ENCODE peak calls at places on chromosomes 11 and 22, in ten cellular contexts. One of them, this sample, is unnamed.

GRCh38 chr11:123587559-123587958 is 66.9 kb downstream of the SCN3B start:
- DNase-seq in mesenchymal stem cell: no peak
- DNase-seq in astrocyte of the spinal cord: no peak
- DNase-seq in EH: no peak
- DNase-seq in stimulated activated naive CD4-positive, alpha-beta T cell: no peak
- DNase-seq in activated CD4-positive, alpha-beta T cell treated with anti-CD3 and anti-CD28 coated beads for 36 hours: no peak
- DNase-seq in RKO: no peak
- DNase-seq in HTR-8/SVneo: no peak
- DNase-seq in HCT116: no peak
- DNase-seq in foreskin melanocyte: no peak
- DNase-seq in this sample: no peak

GRCh38 chr11:30488304-30488998 is 97.7 kb downstream of the MPPED2 start:
- DNase-seq in mesenchymal stem cell: peak
- DNase-seq in astrocyte of the spinal cord: peak
- DNase-seq in EH: peak
- DNase-seq in stimulated activated naive CD4-positive, alpha-beta T cell: no peak
- DNase-seq in activated CD4-positive, alpha-beta T cell treated with anti-CD3 and anti-CD28 coated beads for 36 hours: no peak
- DNase-seq in RKO: no peak
- DNase-seq in HTR-8/SVneo: no peak
- DNase-seq in HCT116: no peak
- DNase-seq in foreskin melanocyte: no peak
- DNase-seq in this sample: peak

GRCh38 chr22:25137577-25138525 is 61.8 kb upstream of the CRYBB3 start:
- DNase-seq in mesenchymal stem cell: peak
- DNase-seq in astrocyte of the spinal cord: no peak
- DNase-seq in EH: no peak
- DNase-seq in stimulated activated naive CD4-positive, alpha-beta T cell: no peak
- DNase-seq in activated CD4-positive, alpha-beta T cell treated with anti-CD3 and anti-CD28 coated beads for 36 hours: no peak
- DNase-seq in RKO: no peak
- DNase-seq in HTR-8/SVneo: no peak
- DNase-seq in HCT116: peak
- DNase-seq in foreskin melanocyte: no peak
- DNase-seq in this sample: peak

GRCh38 chr11:59944761-59945160 is 6.5 kb downstream of the OOSP1 start:
- DNase-seq in mesenchymal stem cell: no peak
- DNase-seq in astrocyte of the spinal cord: no peak
- DNase-seq in EH: no peak
- DNase-seq in stimulated activated naive CD4-positive, alpha-beta T cell: no peak
- DNase-seq in activated CD4-positive, alpha-beta T cell treated with anti-CD3 and anti-CD28 coated beads for 36 hours: no peak
- DNase-seq in RKO: no peak
- DNase-seq in HTR-8/SVneo: no peak
- DNase-seq in HCT116: no peak
- DNase-seq in foreskin melanocyte: peak
- DNase-seq in this sample: no peak

GRCh38 chr11:93133710-93134109 is 64.1 kb downstream of the SLC36A4 start:
- DNase-seq in mesenchymal stem cell: peak
- DNase-seq in astrocyte of the spinal cord: peak
- DNase-seq in EH: peak
- DNase-seq in stimulated activated naive CD4-positive, alpha-beta T cell: no peak
- DNase-seq in activated CD4-positive, alpha-beta T cell treated with anti-CD3 and anti-CD28 coated beads for 36 hours: no peak
- DNase-seq in RKO: no peak
- DNase-seq in HTR-8/SVneo: no peak
- DNase-seq in HCT116: no peak
- DNase-seq in foreskin melanocyte: no peak
- DNase-seq in this sample: no peak

GRCh38 chr22:44828193-44828592 is 75.8 kb downstream of the ARHGAP8 start:
- DNase-seq in mesenchymal stem cell: no peak
- DNase-seq in astrocyte of the spinal cord: no peak
- DNase-seq in EH: peak
- DNase-seq in stimulated activated naive CD4-positive, alpha-beta T cell: no peak
- DNase-seq in activated CD4-positive, alpha-beta T cell treated with anti-CD3 and anti-CD28 coated beads for 36 hours: peak
- DNase-seq in RKO: no peak
- DNase-seq in HTR-8/SVneo: peak
- DNase-seq in HCT116: no peak
- DNase-seq in foreskin melanocyte: no peak
- DNase-seq in this sample: peak

GRCh38 chr11:120268686-120269085 is 28.7 kb downstream of the POU2F3 start:
- DNase-seq in mesenchymal stem cell: no peak
- DNase-seq in astrocyte of the spinal cord: no peak
- DNase-seq in EH: no peak
- DNase-seq in stimulated activated naive CD4-positive, alpha-beta T cell: no peak
- DNase-seq in activated CD4-positive, alpha-beta T cell treated with anti-CD3 and anti-CD28 coated beads for 36 hours: no peak
- DNase-seq in RKO: no peak
- DNase-seq in HTR-8/SVneo: no peak
- DNase-seq in HCT116: no peak
- DNase-seq in foreskin melanocyte: no peak
- DNase-seq in this sample: no peak

GRCh38 chr11:74312321-74312720 is 881 bp upstream of the P4HA3 start:
- DNase-seq in mesenchymal stem cell: no peak
- DNase-seq in astrocyte of the spinal cord: no peak
- DNase-seq in EH: no peak
- DNase-seq in stimulated activated naive CD4-positive, alpha-beta T cell: no peak
- DNase-seq in activated CD4-positive, alpha-beta T cell treated with anti-CD3 and anti-CD28 coated beads for 36 hours: no peak
- DNase-seq in RKO: no peak
- DNase-seq in HTR-8/SVneo: no peak
- DNase-seq in HCT116: no peak
- DNase-seq in foreskin melanocyte: no peak
- DNase-seq in this sample: no peak

GRCh38 chr11:118243993-118244762 is 8.0 kb downstream of the MPZL3 start:
- DNase-seq in mesenchymal stem cell: no peak
- DNase-seq in astrocyte of the spinal cord: no peak
- DNase-seq in EH: no peak
- DNase-seq in stimulated activated naive CD4-positive, alpha-beta T cell: no peak
- DNase-seq in activated CD4-positive, alpha-beta T cell treated with anti-CD3 and anti-CD28 coated beads for 36 hours: no peak
- DNase-seq in RKO: no peak
- DNase-seq in HTR-8/SVneo: no peak
- DNase-seq in HCT116: no peak
- DNase-seq in foreskin melanocyte: no peak
- DNase-seq in this sample: no peak

GRCh38 chr11:124069429-124070401 is 28.6 kb upstream of the OR10G7 start:
- DNase-seq in mesenchymal stem cell: peak
- DNase-seq in astrocyte of the spinal cord: peak
- DNase-seq in EH: peak
- DNase-seq in stimulated activated naive CD4-positive, alpha-beta T cell: no peak
- DNase-seq in activated CD4-positive, alpha-beta T cell treated with anti-CD3 and anti-CD28 coated beads for 36 hours: peak
- DNase-seq in RKO: peak
- DNase-seq in HTR-8/SVneo: no peak
- DNase-seq in HCT116: peak
- DNase-seq in foreskin melanocyte: peak
- DNase-seq in this sample: peak

GRCh38 chr11:14973621-14974020 is 1.5 kb upstream of the CALCA start:
- DNase-seq in mesenchymal stem cell: peak
- DNase-seq in astrocyte of the spinal cord: peak
- DNase-seq in EH: peak
- DNase-seq in stimulated activated naive CD4-positive, alpha-beta T cell: no peak
- DNase-seq in activated CD4-positive, alpha-beta T cell treated with anti-CD3 and anti-CD28 coated beads for 36 hours: peak
- DNase-seq in RKO: no peak
- DNase-seq in HTR-8/SVneo: no peak
- DNase-seq in HCT116: no peak
- DNase-seq in foreskin melanocyte: peak
- DNase-seq in this sample: no peak

GRCh38 chr22:49747705-49748104 is 80.0 kb downstream of the BRD1 start:
- DNase-seq in mesenchymal stem cell: no peak
- DNase-seq in astrocyte of the spinal cord: no peak
- DNase-seq in EH: no peak
- DNase-seq in stimulated activated naive CD4-positive, alpha-beta T cell: no peak
- DNase-seq in activated CD4-positive, alpha-beta T cell treated with anti-CD3 and anti-CD28 coated beads for 36 hours: no peak
- DNase-seq in RKO: no peak
- DNase-seq in HTR-8/SVneo: no peak
- DNase-seq in HCT116: no peak
- DNase-seq in foreskin melanocyte: no peak
- DNase-seq in this sample: no peak

GRCh38 chr22:20677684-20678242 is 96.2 kb upstream of the SERPIND1 start:
- DNase-seq in mesenchymal stem cell: no peak
- DNase-seq in astrocyte of the spinal cord: no peak
- DNase-seq in EH: no peak
- DNase-seq in stimulated activated naive CD4-positive, alpha-beta T cell: no peak
- DNase-seq in activated CD4-positive, alpha-beta T cell treated with anti-CD3 and anti-CD28 coated beads for 36 hours: no peak
- DNase-seq in RKO: no peak
- DNase-seq in HTR-8/SVneo: no peak
- DNase-seq in HCT116: no peak
- DNase-seq in foreskin melanocyte: no peak
- DNase-seq in this sample: no peak

GRCh38 chr11:106714179-106714578 is 304.1 kb downstream of the GUCY1A2 start:
- DNase-seq in mesenchymal stem cell: peak
- DNase-seq in astrocyte of the spinal cord: peak
- DNase-seq in EH: peak
- DNase-seq in stimulated activated naive CD4-positive, alpha-beta T cell: no peak
- DNase-seq in activated CD4-positive, alpha-beta T cell treated with anti-CD3 and anti-CD28 coated beads for 36 hours: no peak
- DNase-seq in RKO: no peak
- DNase-seq in HTR-8/SVneo: no peak
- DNase-seq in HCT116: no peak
- DNase-seq in foreskin melanocyte: no peak
- DNase-seq in this sample: no peak

GRCh38 chr11:88508558-88508807 is 170.9 kb upstream of the CTSC start:
- DNase-seq in mesenchymal stem cell: no peak
- DNase-seq in astrocyte of the spinal cord: no peak
- DNase-seq in EH: no peak
- DNase-seq in stimulated activated naive CD4-positive, alpha-beta T cell: no peak
- DNase-seq in activated CD4-positive, alpha-beta T cell treated with anti-CD3 and anti-CD28 coated beads for 36 hours: peak
- DNase-seq in RKO: no peak
- DNase-seq in HTR-8/SVneo: no peak
- DNase-seq in HCT116: no peak
- DNase-seq in foreskin melanocyte: no peak
- DNase-seq in this sample: no peak

This sample was measured in SK-MEL-5.